ENCODE peak calls at places on chromosomes 6 and 20, in five cellular contexts. M is Peyer's patch, E is transverse colon, Z is heart left ventricle, Q is IMR-90. S is an unnamed sample. For H3K4me1, the result is how much of the 10 kb centered on the place peaks cover.

GRCh38 chr20:64102647-64103354 is 4.6 kb downstream of the NPBWR2 start:
- DNase-seq in Q (no peak), M (no peak), E (no peak), Z (no peak), S (no peak)

GRCh38 chr6:225121-225721 is 67.1 kb upstream of the DUSP22 start:
- DNase-seq in Q (no peak), M (peak), Z (peak), E (no peak), S (no peak)

GRCh38 chr6:140684776-140685550 is 1310.5 kb upstream of the CITED2 start:
- DNase-seq in M (no peak), Z (no peak), Q (no peak), E (no peak), S (no peak)

GRCh38 chr6:148044921-148045320 is 297.7 kb upstream of the SASH1 start:
- DNase-seq in Z (no peak), Q (peak), M (no peak), E (no peak), S (no peak)

GRCh38 chr20:48635791-48636267 is 192.0 kb downstream of the PREX1 start:
- DNase-seq in E (no peak), Q (peak), M (peak), Z (peak), S (no peak)

GRCh38 chr6:72580281-72580940 is 41.5 kb upstream of the KCNQ5 start:
- DNase-seq in E (no peak), M (no peak), Z (no peak), Q (peak), S (no peak)

GRCh38 chr20:31740208-31740607 is 1.1 kb downstream of the TPX2 start:
- DNase-seq in Z (no peak), M (no peak), Q (peak), E (no peak), S (no peak)

GRCh38 chr20:7935027-7935551 is 5.2 kb downstream of the HAO1 start:
- DNase-seq in Q (no peak), M (no peak), E (no peak), Z (no peak), S (no peak)

GRCh38 chr6:42200035-42200434 is 5.3 kb upstream of the GUCA1B start:
- DNase-seq in Z (no peak), Q (peak), M (no peak), E (no peak), S (no peak)

GRCh38 chr20:41716436-41716835 is 98.3 kb upstream of the CHD6 start:
- DNase-seq in Q (peak), Z (no peak), E (no peak), M (no peak), S (no peak)

DNA sequence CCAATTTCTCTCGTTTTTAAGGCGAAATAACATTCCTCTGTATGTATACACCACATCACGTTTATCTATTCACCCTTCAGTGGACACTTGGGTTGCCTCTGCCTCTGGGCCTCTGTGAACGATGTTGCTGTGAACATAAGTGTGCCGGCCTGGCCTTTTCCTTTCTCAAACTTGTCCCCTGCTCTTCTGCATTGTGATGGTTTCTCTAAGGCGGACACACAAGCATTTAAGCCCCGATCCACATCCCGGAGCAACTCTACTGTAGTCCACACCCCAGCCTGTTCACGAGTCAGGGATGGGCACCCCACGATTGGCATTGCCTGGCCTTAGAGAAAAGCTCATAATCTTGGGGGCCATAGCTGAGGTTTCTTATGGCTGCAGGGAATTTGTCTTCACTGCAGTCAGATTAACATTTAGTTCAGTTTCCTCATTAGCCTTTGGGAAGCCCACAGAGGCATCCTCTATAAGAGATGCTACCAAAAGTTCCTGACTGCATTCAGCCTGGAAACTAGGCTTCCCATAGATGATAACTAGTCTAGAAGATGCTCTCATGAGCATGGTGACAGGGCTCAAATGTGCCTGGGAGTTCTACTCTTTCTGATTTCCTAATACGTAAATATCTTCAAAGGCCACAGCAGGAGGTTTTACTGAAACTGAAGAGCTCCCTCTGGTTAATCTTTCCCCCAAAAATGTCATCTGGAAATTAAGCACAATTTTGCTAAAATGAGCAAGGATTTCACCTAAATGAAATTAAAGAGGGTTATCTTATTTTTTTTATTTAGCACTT is 772 bp downstream of the ZC3H12D start:
- DNase-seq in E (no peak), M (no peak), Z (no peak), Q (no peak), S (peak)
- H3K27ac ChIP-seq in E (peak), M (peak), Z (peak), Q (no peak), S (peak)

DNA sequence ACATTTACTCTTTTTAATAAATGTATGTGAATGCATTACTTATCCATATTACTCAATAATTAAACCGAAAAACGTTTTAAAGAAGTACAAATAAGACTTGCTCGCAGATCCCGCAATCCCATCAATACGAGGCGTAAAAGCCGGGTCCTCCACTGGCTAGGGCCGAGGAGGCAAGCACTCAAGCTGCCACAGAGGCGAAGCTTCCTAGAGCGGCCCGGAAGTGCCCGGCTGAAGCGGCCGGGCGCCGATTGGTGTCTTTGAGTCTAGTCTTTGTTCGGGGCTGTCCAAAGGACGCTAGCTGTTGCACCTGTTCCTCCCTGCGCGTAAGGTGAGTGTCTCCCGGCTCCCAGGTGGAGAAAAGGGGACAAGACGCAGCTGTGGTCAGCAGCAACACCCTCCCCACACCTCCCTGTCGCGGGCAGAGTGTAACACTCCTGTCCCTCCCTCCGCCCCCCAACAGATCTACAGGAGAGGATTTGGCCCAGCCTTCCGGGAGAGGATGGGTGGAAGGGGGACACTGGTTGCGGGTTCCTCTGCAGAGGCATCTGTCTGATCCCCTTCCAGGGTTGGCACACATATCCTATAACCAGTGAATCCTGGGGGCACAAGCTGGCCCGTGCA is at the start of gene ZSCAN16:
- DNase-seq in Q (peak), E (peak), Z (peak), M (peak), S (peak)
- TF ChIP-seq POLR2A in Q (no peak), E (peak), Z (no peak), M (peak), S (no peak)

GRCh38 chr20:37703338-37703660 is 9.5 kb downstream of the CTNNBL1 start:
- DNase-seq in Q (no peak), E (no peak), Z (no peak), M (no peak), S (no peak)

GRCh38 chr20:37704955-37705354 is 11.1 kb downstream of the CTNNBL1 start:
- DNase-seq in Q (no peak), E (no peak), M (no peak), Z (no peak), S (no peak)

GRCh38 chr20:37711001-37711400 is 17.2 kb downstream of the CTNNBL1 start:
- DNase-seq in M (no peak), E (no peak), Z (no peak), Q (no peak), S (no peak)

GRCh38 chr20:37702643-37703337 is 9.0 kb downstream of the CTNNBL1 start:
- DNase-seq in M (no peak), E (no peak), Z (no peak), Q (no peak), S (no peak)

GRCh38 chr20:37706298-37706697 is 12.5 kb downstream of the CTNNBL1 start:
- DNase-seq in E (no peak), M (no peak), Z (no peak), Q (no peak), S (no peak)
- H3K4me1 ChIP-seq in E (under half), M (under half), Z (under half), Q (under half), S (under half)

GRCh38 chr20:11769825-11770224 is 147.9 kb upstream of the BTBD3 start:
- DNase-seq in Z (no peak), M (no peak), Q (no peak), E (no peak), S (no peak)
- H3K27ac ChIP-seq in Z (no peak), M (no peak), Q (no peak), E (no peak), S (no peak)

GRCh38 chr6:33073431-33073871 is at the start of gene HLA-DPA1:
- DNase-seq in M (peak), E (peak), Z (peak), Q (peak), S (peak)
- TF ChIP-seq POLR2A in M (peak), E (peak), Z (peak), Q (no peak), S (no peak)

GRCh38 chr20:62709537-62709905 is 885 bp downstream of the NTSR1 start:
- DNase-seq in M (no peak), Q (no peak), E (no peak), Z (no peak), S (no peak)
- H3K4me1 ChIP-seq in M (under half), Q (under half), E (under half), Z (under half), S (half or more)